ENCODE peak calls at places on chromosomes 7 and 10, in nine cellular contexts. One of them, this sample, is unnamed.

GRCh38 chr7:77498659-77499379 is 38.3 kb upstream of the PTPN12 start:
- DNase-seq in GM12878: no peak
- DNase-seq in heart left ventricle: no peak
- DNase-seq in NB4: no peak
- DNase-seq in uterus: no peak
- DNase-seq in H54: no peak
- DNase-seq in lower leg skin: no peak
- DNase-seq in erythroblast: no peak
- DNase-seq in IMR-90: no peak
- DNase-seq in this sample: no peak

GRCh38 chr7:148773344-148773743 is 74.6 kb downstream of the CUL1 start:
- DNase-seq in lower leg skin: no peak
- DNase-seq in erythroblast: no peak
- DNase-seq in heart left ventricle: no peak
- DNase-seq in IMR-90: no peak
- DNase-seq in uterus: no peak
- DNase-seq in NB4: peak; percentile 96
- DNase-seq in H54: no peak
- DNase-seq in GM12878: peak; percentile 11
- DNase-seq in this sample: no peak

GRCh38 chr10:22629843-22630228 is 84.5 kb downstream of the PIP4K2A start:
- DNase-seq in GM12878: peak; percentile 48
- DNase-seq in H54: no peak
- DNase-seq in erythroblast: peak; percentile 44
- DNase-seq in lower leg skin: no peak
- DNase-seq in IMR-90: no peak
- DNase-seq in NB4: no peak
- DNase-seq in uterus: no peak
- DNase-seq in heart left ventricle: no peak
- DNase-seq in this sample: no peak

GRCh38 chr10:44387853-44388251 is 3.0 kb upstream of the CXCL12 start:
- DNase-seq in GM12878: no peak
- DNase-seq in IMR-90: no peak
- DNase-seq in uterus: peak; percentile 15
- DNase-seq in H54: no peak
- DNase-seq in erythroblast: no peak
- DNase-seq in lower leg skin: peak; percentile 70
- DNase-seq in heart left ventricle: no peak
- DNase-seq in NB4: no peak
- DNase-seq in this sample: no peak

GRCh38 chr7:80785961-80786360 is 132.9 kb downstream of the SEMA3C start:
- DNase-seq in IMR-90: peak; percentile 47
- DNase-seq in NB4: no peak
- DNase-seq in uterus: no peak
- DNase-seq in erythroblast: no peak
- DNase-seq in lower leg skin: no peak
- DNase-seq in H54: no peak
- DNase-seq in GM12878: no peak
- DNase-seq in heart left ventricle: no peak
- DNase-seq in this sample: no peak

GRCh38 chr10:103915794-103916193 is 2.2 kb downstream of the STN1 start:
- DNase-seq in lower leg skin: no peak
- DNase-seq in H54: no peak
- DNase-seq in GM12878: no peak
- DNase-seq in IMR-90: no peak
- DNase-seq in uterus: no peak
- DNase-seq in heart left ventricle: peak; percentile 16
- DNase-seq in erythroblast: no peak
- DNase-seq in NB4: peak; percentile 68
- DNase-seq in this sample: no peak

GRCh38 chr10:35542303-35542702 is 62.8 kb upstream of the GJD4 start:
- DNase-seq in lower leg skin: no peak
- DNase-seq in GM12878: no peak
- DNase-seq in uterus: no peak
- DNase-seq in erythroblast: no peak
- DNase-seq in NB4: no peak
- DNase-seq in IMR-90: no peak
- DNase-seq in H54: no peak
- DNase-seq in heart left ventricle: no peak
- DNase-seq in this sample: no peak

GRCh38 chr10:93751832-93752231 is 5.9 kb upstream of the LGI1 start:
- DNase-seq in lower leg skin: no peak
- DNase-seq in heart left ventricle: no peak
- DNase-seq in IMR-90: peak; percentile 16
- DNase-seq in GM12878: no peak
- DNase-seq in uterus: no peak
- DNase-seq in NB4: peak; percentile 24
- DNase-seq in erythroblast: peak; percentile 10
- DNase-seq in H54: peak; percentile 50
- DNase-seq in this sample: peak; percentile 12

GRCh38 chr7:31052841-31053601 is 913 bp downstream of the ADCYAP1R1 start:
- DNase-seq in NB4: no peak
- DNase-seq in H54: no peak
- DNase-seq in lower leg skin: no peak
- DNase-seq in erythroblast: no peak
- DNase-seq in GM12878: no peak
- DNase-seq in uterus: no peak
- DNase-seq in IMR-90: no peak
- DNase-seq in heart left ventricle: no peak
- DNase-seq in this sample: no peak

GRCh38 chr7:31049001-31049765 is 2.9 kb upstream of the ADCYAP1R1 start:
- DNase-seq in lower leg skin: no peak
- DNase-seq in erythroblast: no peak
- DNase-seq in uterus: no peak
- DNase-seq in H54: no peak
- DNase-seq in heart left ventricle: no peak
- DNase-seq in NB4: peak; percentile 80
- DNase-seq in GM12878: no peak
- DNase-seq in IMR-90: no peak
- DNase-seq in this sample: no peak

GRCh38 chr7:31052504-31052840 is 364 bp downstream of the ADCYAP1R1 start:
- DNase-seq in IMR-90: no peak
- DNase-seq in H54: no peak
- DNase-seq in heart left ventricle: no peak
- DNase-seq in GM12878: no peak
- DNase-seq in erythroblast: no peak
- DNase-seq in NB4: no peak
- DNase-seq in uterus: no peak
- DNase-seq in lower leg skin: no peak
- DNase-seq in this sample: no peak

GRCh38 chr7:31053986-31054385 is 1.9 kb downstream of the ADCYAP1R1 start:
- DNase-seq in erythroblast: no peak
- DNase-seq in NB4: no peak
- DNase-seq in GM12878: no peak
- DNase-seq in lower leg skin: no peak
- DNase-seq in uterus: no peak
- DNase-seq in heart left ventricle: no peak
- DNase-seq in H54: no peak
- DNase-seq in IMR-90: no peak
- DNase-seq in this sample: no peak

GRCh38 chr7:31051598-31052503 is at the start of gene ADCYAP1R1:
- DNase-seq in NB4: no peak
- DNase-seq in uterus: peak; percentile 25
- DNase-seq in heart left ventricle: peak; percentile 51
- DNase-seq in lower leg skin: no peak
- DNase-seq in H54: no peak
- DNase-seq in IMR-90: no peak
- DNase-seq in GM12878: no peak
- DNase-seq in erythroblast: no peak
- DNase-seq in this sample: no peak
- TF ChIP-seq POLR2A in NB4: no peak
- TF ChIP-seq POLR2A in uterus: peak; percentile 20
- TF ChIP-seq POLR2A in heart left ventricle: no peak
- TF ChIP-seq POLR2A in lower leg skin: no peak
- TF ChIP-seq POLR2A in H54: no peak
- TF ChIP-seq POLR2A in IMR-90: no peak
- TF ChIP-seq POLR2A in GM12878: no peak
- TF ChIP-seq POLR2A in erythroblast: no peak
- TF ChIP-seq POLR2A in this sample: no peak

GRCh38 chr7:107046511-107047259 is 2.2 kb downstream of the PRKAR2B start:
- DNase-seq in GM12878: no peak
- DNase-seq in IMR-90: no peak
- DNase-seq in erythroblast: no peak
- DNase-seq in uterus: no peak
- DNase-seq in lower leg skin: no peak
- DNase-seq in heart left ventricle: no peak
- DNase-seq in NB4: no peak
- DNase-seq in H54: no peak
- DNase-seq in this sample: peak; percentile 22

GRCh38 chr7:107045980-107046379 is 1.5 kb downstream of the PRKAR2B start:
- DNase-seq in IMR-90: peak; percentile 61
- DNase-seq in GM12878: no peak
- DNase-seq in NB4: peak; percentile 39
- DNase-seq in erythroblast: peak; percentile 69
- DNase-seq in H54: no peak
- DNase-seq in uterus: no peak
- DNase-seq in lower leg skin: no peak
- DNase-seq in heart left ventricle: no peak
- DNase-seq in this sample: peak; percentile 45

GRCh38 chr7:107045195-107045960 is 873 bp downstream of the PRKAR2B start:
- DNase-seq in erythroblast: peak; percentile 60
- DNase-seq in GM12878: no peak
- DNase-seq in NB4: peak; percentile 12
- DNase-seq in H54: no peak
- DNase-seq in uterus: no peak
- DNase-seq in heart left ventricle: no peak
- DNase-seq in lower leg skin: no peak
- DNase-seq in IMR-90: peak; percentile 5
- DNase-seq in this sample: peak; percentile 48

GRCh38 chr7:107043916-107044346 is 574 bp upstream of the PRKAR2B start:
- DNase-seq in H54: no peak
- DNase-seq in NB4: no peak
- DNase-seq in GM12878: no peak
- DNase-seq in lower leg skin: no peak
- DNase-seq in IMR-90: peak; percentile 4
- DNase-seq in erythroblast: no peak
- DNase-seq in uterus: no peak
- DNase-seq in heart left ventricle: no peak
- DNase-seq in this sample: no peak

GRCh38 chr7:107044347-107045194 is at the start of gene PRKAR2B:
- DNase-seq in IMR-90: peak; percentile 64
- DNase-seq in GM12878: no peak
- DNase-seq in NB4: peak; percentile 80
- DNase-seq in uterus: peak; percentile 77
- DNase-seq in H54: peak; percentile 66
- DNase-seq in erythroblast: peak; percentile 94
- DNase-seq in lower leg skin: peak; percentile 92
- DNase-seq in heart left ventricle: peak; percentile 84
- DNase-seq in this sample: peak; percentile 83
- TF ChIP-seq POLR2A in IMR-90: no peak
- TF ChIP-seq POLR2A in GM12878: no peak
- TF ChIP-seq POLR2A in NB4: no peak
- TF ChIP-seq POLR2A in uterus: peak; percentile 37
- TF ChIP-seq POLR2A in H54: peak; percentile 47
- TF ChIP-seq POLR2A in erythroblast: peak; percentile 57
- TF ChIP-seq POLR2A in lower leg skin: no peak
- TF ChIP-seq POLR2A in heart left ventricle: no peak
- TF ChIP-seq POLR2A in this sample: peak; percentile 58

GRCh38 chr7:112781110-112781509 is 9.1 kb downstream of the TMEM168 start:
- DNase-seq in GM12878: no peak
- DNase-seq in uterus: no peak
- DNase-seq in NB4: no peak
- DNase-seq in erythroblast: no peak
- DNase-seq in lower leg skin: no peak
- DNase-seq in H54: no peak
- DNase-seq in heart left ventricle: no peak
- DNase-seq in IMR-90: no peak
- DNase-seq in this sample: no peak

GRCh38 chr7:112779667-112780066 is 10.5 kb downstream of the TMEM168 start:
- DNase-seq in NB4: no peak
- DNase-seq in H54: no peak
- DNase-seq in IMR-90: peak; percentile 65
- DNase-seq in GM12878: no peak
- DNase-seq in erythroblast: no peak
- DNase-seq in heart left ventricle: no peak
- DNase-seq in lower leg skin: no peak
- DNase-seq in uterus: no peak
- DNase-seq in this sample: no peak

GRCh38 chr7:112782498-112782897 is 7.7 kb downstream of the TMEM168 start:
- DNase-seq in heart left ventricle: no peak
- DNase-seq in lower leg skin: no peak
- DNase-seq in erythroblast: no peak
- DNase-seq in NB4: no peak
- DNase-seq in GM12878: peak; percentile 45
- DNase-seq in uterus: no peak
- DNase-seq in H54: no peak
- DNase-seq in IMR-90: no peak
- DNase-seq in this sample: no peak

GRCh38 chr7:112781558-112781957 is 8.6 kb downstream of the TMEM168 start:
- DNase-seq in GM12878: no peak
- DNase-seq in IMR-90: no peak
- DNase-seq in erythroblast: no peak
- DNase-seq in H54: no peak
- DNase-seq in uterus: no peak
- DNase-seq in NB4: no peak
- DNase-seq in lower leg skin: no peak
- DNase-seq in heart left ventricle: no peak
- DNase-seq in this sample: no peak

DNA sequence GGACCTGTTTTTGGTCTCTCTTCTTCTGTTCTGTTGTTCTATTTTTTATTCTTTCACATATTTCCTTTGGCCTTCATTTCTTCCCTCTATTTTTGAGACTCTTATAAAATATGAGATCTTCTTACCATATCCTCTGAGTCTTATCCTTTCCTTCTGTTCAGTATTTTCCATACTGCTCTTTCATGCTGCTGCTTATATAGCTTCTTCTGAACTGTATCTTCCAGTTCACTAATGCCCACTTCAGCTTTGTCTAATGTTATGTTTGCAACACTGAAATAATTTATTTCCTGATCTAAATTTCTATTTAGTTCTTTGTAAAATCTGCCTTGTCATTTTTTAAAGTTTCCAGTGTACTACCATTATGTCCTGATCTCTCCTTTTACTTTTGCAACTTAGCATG is 12.8 kb downstream of the TMEM168 start:
- DNase-seq in NB4: no peak
- DNase-seq in uterus: no peak
- DNase-seq in lower leg skin: no peak
- DNase-seq in GM12878: no peak
- DNase-seq in H54: no peak
- DNase-seq in heart left ventricle: no peak
- DNase-seq in IMR-90: no peak
- DNase-seq in erythroblast: no peak
- DNase-seq in this sample: no peak
- TF ChIP-seq POLR2A in NB4: no peak
- TF ChIP-seq POLR2A in uterus: no peak
- TF ChIP-seq POLR2A in lower leg skin: no peak
- TF ChIP-seq POLR2A in GM12878: no peak
- TF ChIP-seq POLR2A in H54: no peak
- TF ChIP-seq POLR2A in heart left ventricle: no peak
- TF ChIP-seq POLR2A in IMR-90: no peak
- TF ChIP-seq POLR2A in erythroblast: no peak
- TF ChIP-seq POLR2A in this sample: no peak

GRCh38 chr10:122020202-122020601 is 31.2 kb downstream of the TACC2 start:
- DNase-seq in IMR-90: no peak
- DNase-seq in lower leg skin: no peak
- DNase-seq in NB4: no peak
- DNase-seq in uterus: no peak
- DNase-seq in heart left ventricle: no peak
- DNase-seq in H54: no peak
- DNase-seq in erythroblast: no peak
- DNase-seq in GM12878: no peak
- DNase-seq in this sample: no peak

GRCh38 chr10:122018951-122019413 is 30.0 kb downstream of the TACC2 start:
- DNase-seq in GM12878: no peak
- DNase-seq in lower leg skin: no peak
- DNase-seq in H54: no peak
- DNase-seq in uterus: no peak
- DNase-seq in IMR-90: no peak
- DNase-seq in heart left ventricle: no peak
- DNase-seq in erythroblast: no peak
- DNase-seq in NB4: no peak
- DNase-seq in this sample: no peak

GRCh38 chr10:122021421-122021820 is 32.5 kb downstream of the TACC2 start:
- DNase-seq in lower leg skin: no peak
- DNase-seq in IMR-90: peak; percentile 33
- DNase-seq in GM12878: no peak
- DNase-seq in uterus: no peak
- DNase-seq in NB4: no peak
- DNase-seq in H54: no peak
- DNase-seq in erythroblast: no peak
- DNase-seq in heart left ventricle: no peak
- DNase-seq in this sample: no peak

GRCh38 chr10:122021828-122022227 is 32.9 kb downstream of the TACC2 start:
- DNase-seq in uterus: no peak
- DNase-seq in heart left ventricle: no peak
- DNase-seq in erythroblast: no peak
- DNase-seq in lower leg skin: no peak
- DNase-seq in IMR-90: no peak
- DNase-seq in GM12878: no peak
- DNase-seq in NB4: no peak
- DNase-seq in H54: no peak
- DNase-seq in this sample: no peak

GRCh38 chr10:122019414-122019975 is 30.5 kb downstream of the TACC2 start:
- DNase-seq in lower leg skin: no peak
- DNase-seq in uterus: no peak
- DNase-seq in NB4: no peak
- DNase-seq in heart left ventricle: no peak
- DNase-seq in erythroblast: no peak
- DNase-seq in GM12878: no peak
- DNase-seq in H54: no peak
- DNase-seq in IMR-90: no peak
- DNase-seq in this sample: no peak
- TF ChIP-seq POLR2A in lower leg skin: no peak
- TF ChIP-seq POLR2A in uterus: no peak
- TF ChIP-seq POLR2A in NB4: no peak
- TF ChIP-seq POLR2A in heart left ventricle: no peak
- TF ChIP-seq POLR2A in erythroblast: no peak
- TF ChIP-seq POLR2A in GM12878: no peak
- TF ChIP-seq POLR2A in H54: no peak
- TF ChIP-seq POLR2A in IMR-90: no peak
- TF ChIP-seq POLR2A in this sample: no peak

This sample was measured in endothelial cell of umbilical vein.